ENCODE peak calls at places on chromosomes 1 and 21, in eight cellular contexts. X is GM23248, Z is neural progenitor cell, S is H1, Q is colonic mucosa, U is endodermal cell, K is adipocyte, L is GM12878. M is an unnamed sample.
A peak's percentile ranks its signal among the peaks of the same experiment; 100 is the strongest.

GRCh38 chr1:21511579-21512522 is 2.6 kb downstream of the ALPL start:
- DNase-seq in K (peak; percentile 95), Z (no peak), Q (no peak), S (no peak), L (no peak), X (peak; percentile 97), U (no peak), M (no peak)

GRCh38 chr1:63320024-63320799 is 2.2 kb upstream of the FOXD3 start:
- DNase-seq in S (peak; percentile 66), L (no peak), U (peak; percentile 78), K (no peak), Q (no peak), X (peak; percentile 32), Z (peak; percentile 61), M (no peak)

GRCh38 chr1:42736152-42736551 is 3.9 kb downstream of the CLDN19 start:
- DNase-seq in X (peak; percentile 61), S (no peak), Z (peak; percentile 32), U (peak; percentile 87), Q (peak; percentile 73), K (peak; percentile 24), L (no peak), M (no peak)

GRCh38 chr1:46102769-46103476 is 29.5 kb downstream of the PIK3R3 start:
- DNase-seq in Z (no peak), S (no peak), U (no peak), Q (no peak), K (no peak), L (no peak), X (peak; percentile 1), M (no peak)

GRCh38 chr21:26405735-26406361 is 167.2 kb downstream of the CYYR1 start:
- DNase-seq in Q (no peak), S (no peak), X (peak; percentile 89), K (peak; percentile 81), U (peak; percentile 60), L (no peak), Z (peak; percentile 31), M (no peak)

GRCh38 chr1:180611016-180611930 is 20.5 kb upstream of the XPR1 start:
- DNase-seq in K (no peak), S (no peak), X (peak; percentile 13), Q (no peak), U (no peak), L (no peak), Z (no peak), M (no peak)

GRCh38 chr1:235317179-235317578 is 10.8 kb downstream of the ARID4B start:
- DNase-seq in L (no peak), U (no peak), K (peak; percentile 14), Q (no peak), X (peak; percentile 72), S (no peak), Z (no peak), M (no peak)

GRCh38 chr1:240031414-240031813 is 60.3 kb upstream of the FMN2 start:
- DNase-seq in Q (no peak), Z (no peak), K (peak; percentile 48), L (no peak), S (no peak), X (peak; percentile 73), U (no peak), M (no peak)

GRCh38 chr1:82464362-82464931 is 663.7 kb downstream of the ADGRL2 start:
- DNase-seq in S (no peak), K (peak; percentile 85), U (no peak), L (no peak), Z (peak; percentile 6), X (no peak), Q (peak; percentile 59), M (no peak)

GRCh38 chr1:3159121-3159520 is 90.1 kb downstream of the PRDM16 start:
- DNase-seq in U (no peak), Z (no peak), K (no peak), Q (no peak), L (no peak), S (no peak), X (no peak), M (no peak)

GRCh38 chr1:191320062-191320461 is 838.2 kb upstream of the RGS18 start:
- DNase-seq in X (no peak), K (no peak), Z (no peak), S (no peak), L (no peak), U (no peak), Q (no peak), M (no peak)

GRCh38 chr1:172254521-172255222 is 165.8 kb upstream of the C1orf105 start:
- DNase-seq in Z (no peak), S (no peak), K (peak; percentile 88), Q (no peak), L (no peak), U (no peak), X (peak; percentile 86), M (no peak)

GRCh38 chr1:93980881-93981280 is 71.7 kb upstream of the GCLM start:
- DNase-seq in Q (no peak), K (peak; percentile 53), L (no peak), X (peak; percentile 34), U (no peak), S (no peak), Z (no peak), M (no peak)

GRCh38 chr1:93977546-93977945 is 68.3 kb upstream of the GCLM start:
- DNase-seq in Z (no peak), X (peak; percentile 90), U (no peak), K (peak; percentile 31), Q (no peak), S (no peak), L (no peak), M (no peak)

GRCh38 chr1:93979040-93979717 is 69.9 kb upstream of the GCLM start:
- DNase-seq in S (no peak), U (no peak), L (no peak), Z (no peak), Q (no peak), X (no peak), K (no peak), M (no peak)

GRCh38 chr1:93980320-93980744 is 71.1 kb upstream of the GCLM start:
- DNase-seq in L (no peak), Z (peak; percentile 43), Q (no peak), S (peak; percentile 58), K (peak; percentile 14), U (peak; percentile 86), X (no peak), M (peak; percentile 32)

GRCh38 chr1:93979718-93980319 is 70.6 kb upstream of the GCLM start:
- DNase-seq in S (no peak), U (peak; percentile 64), X (peak; percentile 62), L (no peak), K (peak; percentile 67), Q (peak; percentile 58), Z (no peak), M (no peak)
- H3K9ac ChIP-seq in S (no peak overlapping the region), U (no peak overlapping the region), X (peak overlapping the region; percentile 6), L (no peak overlapping the region), K (peak overlapping the region; percentile 4), Q (no peak overlapping the region), Z (no peak overlapping the region), M (no peak overlapping the region)

DNA sequence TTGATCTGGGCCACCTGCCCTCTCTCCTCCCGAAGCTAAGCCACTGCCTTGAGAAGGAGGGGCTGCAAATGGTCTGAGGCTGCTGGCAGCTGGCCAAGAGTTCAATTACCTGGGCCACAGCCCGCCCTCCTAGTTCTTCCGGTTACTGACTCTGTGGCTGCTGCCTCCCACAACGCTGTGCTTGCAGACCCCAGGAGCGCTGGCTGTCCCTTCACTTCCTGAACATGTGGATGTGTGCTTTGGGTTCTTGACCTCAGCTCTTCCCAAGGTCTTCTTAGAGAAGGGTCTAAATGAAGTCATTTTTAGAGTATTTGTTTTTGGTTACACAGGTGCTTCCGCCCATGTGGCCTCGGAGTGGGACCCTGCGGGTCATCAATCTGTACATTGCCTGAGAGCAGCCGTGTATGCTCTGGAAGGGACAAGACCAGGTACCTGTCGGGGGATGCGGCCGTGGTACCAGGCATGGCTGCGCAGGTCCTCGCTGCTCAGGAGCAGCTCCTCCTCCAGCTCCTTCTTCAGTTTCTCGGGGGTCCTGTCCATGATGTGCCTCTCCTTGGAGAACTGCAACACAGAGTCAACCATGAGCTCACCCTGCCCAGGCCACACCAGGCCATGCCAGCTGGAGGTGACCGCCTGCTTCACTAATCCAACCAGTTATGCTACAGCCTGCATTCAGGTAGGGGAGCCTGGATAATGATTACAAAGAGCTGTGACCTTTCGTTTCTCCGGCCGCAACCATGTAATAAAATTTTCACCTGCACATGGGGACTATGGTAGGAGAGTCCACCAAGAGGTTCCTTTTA is 89.6 kb downstream of the BCAR3 start:
- DNase-seq in K (no peak), L (peak; percentile 46), X (no peak), Z (peak; percentile 17), S (no peak), Q (peak; percentile 94), U (no peak), M (no peak)
- H3K4me3 ChIP-seq in K (no peak overlapping the region), L (no peak overlapping the region), X (no peak overlapping the region), Z (no peak overlapping the region), S (no peak overlapping the region), Q (peak overlapping the region; percentile 33), U (no peak overlapping the region), M (no peak overlapping the region)

GRCh38 chr1:144551543-144552424 is 40.9 kb upstream of the PPIAL4F start:
- DNase-seq in K (peak; percentile 95), S (peak; percentile 88), X (peak; percentile 93), L (peak; percentile 89), Q (peak; percentile 59), U (peak; percentile 97), Z (peak; percentile 91), M (peak; percentile 97)
- H3K9ac ChIP-seq in K (peak overlapping the region; percentile 87), S (peak overlapping the region; percentile 70), X (peak overlapping the region; percentile 91), L (peak overlapping the region; percentile 49), Q (peak overlapping the region; percentile 43), U (peak overlapping the region; percentile 81), Z (peak overlapping the region; percentile 86), M (peak overlapping the region; percentile 73)

DNA sequence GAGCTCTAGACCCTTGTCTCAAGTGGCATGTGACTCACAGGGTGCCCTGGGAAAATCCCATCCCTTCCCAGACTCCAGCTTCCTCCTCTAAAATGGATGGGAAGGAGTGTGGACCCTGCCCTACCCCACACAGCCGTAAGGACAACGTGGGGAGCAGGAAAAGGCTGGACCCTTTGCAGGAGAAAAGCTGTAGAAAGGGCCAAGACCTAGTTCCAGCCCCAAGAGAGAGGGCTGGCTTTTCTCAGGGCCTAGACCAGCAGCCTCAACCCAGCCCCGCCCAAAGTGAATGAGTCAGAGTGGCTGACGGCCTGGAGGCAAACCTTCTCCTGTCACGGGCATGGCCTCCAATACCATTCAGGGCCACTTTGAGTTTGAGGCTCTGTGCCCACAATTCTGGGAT is 1.1 kb downstream of the LAMB3 start:
- DNase-seq in Z (no peak), X (peak; percentile 91), S (no peak), L (no peak), U (peak; percentile 72), Q (peak; percentile 91), K (peak; percentile 88), M (peak; percentile 44)
- H3K4me3 ChIP-seq in Z (no peak overlapping the region), X (no peak overlapping the region), S (no peak overlapping the region), L (no peak overlapping the region), U (no peak overlapping the region), Q (peak overlapping the region; percentile 23), K (no peak overlapping the region), M (no peak overlapping the region)

GRCh38 chr21:44967082-44968047 is 27.5 kb downstream of the SLX9 start:
- DNase-seq in Q (no peak), X (no peak), S (no peak), K (no peak), Z (no peak), L (no peak), U (no peak), M (no peak)
- H3K9ac ChIP-seq in Q (peak overlapping the region; percentile 27), X (no peak overlapping the region), S (no peak overlapping the region), K (peak overlapping the region; percentile 24), Z (no peak overlapping the region), L (no peak overlapping the region), U (no peak overlapping the region), M (peak overlapping the region; percentile 33)

DNA sequence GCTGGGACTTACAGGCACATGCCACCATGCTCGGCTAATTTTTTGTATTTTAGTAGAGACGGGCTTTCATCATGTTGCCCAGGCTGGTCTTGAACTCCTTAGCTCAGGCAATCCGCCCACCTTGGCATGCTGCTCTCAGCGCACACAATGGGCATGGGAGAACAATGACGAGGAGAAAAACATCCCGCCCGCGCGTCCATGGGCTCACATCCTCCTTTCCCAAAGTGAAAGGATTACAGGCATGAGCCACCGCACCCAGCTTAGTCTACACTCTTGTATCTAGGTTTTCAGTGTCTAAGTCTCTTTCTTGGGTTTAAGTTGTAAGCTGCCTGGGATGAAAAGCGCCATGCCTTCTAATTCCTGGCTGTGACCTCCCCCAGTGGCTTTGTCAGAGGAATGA is 37.9 kb downstream of the CDK18 start:
- DNase-seq in U (peak; percentile 38), Z (peak; percentile 42), K (no peak), X (no peak), Q (peak; percentile 16), S (peak; percentile 43), L (no peak), M (no peak)
- H3K4me3 ChIP-seq in U (no peak overlapping the region), Z (no peak overlapping the region), K (no peak overlapping the region), X (no peak overlapping the region), Q (no peak overlapping the region), S (no peak overlapping the region), L (no peak overlapping the region), M (no peak overlapping the region)

M was measured in NT2/D1.